ENCODE peak calls at places on chromosomes 16 and 17, in four cellular contexts. One of them, this sample, is unnamed.

GRCh38 chr16:1158456-1159324 is 5.8 kb downstream of the CACNA1H start:
- DNase-seq in K562: peak
- DNase-seq in mesenchymal stem cell: no peak
- DNase-seq in Peyer's patch: no peak
- DNase-seq in this sample: no peak

GRCh38 chr17:4789951-4790704 is 1.4 kb downstream of the GLTPD2 start:
- DNase-seq in K562: peak
- DNase-seq in mesenchymal stem cell: peak
- DNase-seq in Peyer's patch: peak
- DNase-seq in this sample: peak

GRCh38 chr17:66398059-66398458 is 95.6 kb downstream of the PRKCA start:
- DNase-seq in K562: no peak
- DNase-seq in mesenchymal stem cell: no peak
- DNase-seq in Peyer's patch: peak
- DNase-seq in this sample: no peak

GRCh38 chr16:81456523-81457325 is 12.1 kb downstream of the CMIP start:
- DNase-seq in K562: no peak
- DNase-seq in mesenchymal stem cell: no peak
- DNase-seq in Peyer's patch: peak
- DNase-seq in this sample: no peak

GRCh38 chr17:20961551-20961950 is 81.3 kb downstream of the USP22 start:
- DNase-seq in K562: no peak
- DNase-seq in mesenchymal stem cell: peak
- DNase-seq in Peyer's patch: no peak
- DNase-seq in this sample: no peak

GRCh38 chr16:81466351-81466960 is 21.8 kb downstream of the CMIP start:
- DNase-seq in K562: no peak
- DNase-seq in mesenchymal stem cell: no peak
- DNase-seq in Peyer's patch: no peak
- DNase-seq in this sample: no peak

GRCh38 chr16:75714661-75715060 is 11.6 kb downstream of the CPHXL start:
- DNase-seq in K562: no peak
- DNase-seq in mesenchymal stem cell: no peak
- DNase-seq in Peyer's patch: no peak
- DNase-seq in this sample: no peak

GRCh38 chr16:15484662-15485061 is 50.3 kb downstream of the BMERB1 start:
- DNase-seq in K562: no peak
- DNase-seq in mesenchymal stem cell: peak
- DNase-seq in Peyer's patch: no peak
- DNase-seq in this sample: no peak

GRCh38 chr17:17690156-17690737 is 9.0 kb downstream of the RAI1 start:
- DNase-seq in K562: no peak
- DNase-seq in mesenchymal stem cell: no peak
- DNase-seq in Peyer's patch: no peak
- DNase-seq in this sample: no peak

DNA sequence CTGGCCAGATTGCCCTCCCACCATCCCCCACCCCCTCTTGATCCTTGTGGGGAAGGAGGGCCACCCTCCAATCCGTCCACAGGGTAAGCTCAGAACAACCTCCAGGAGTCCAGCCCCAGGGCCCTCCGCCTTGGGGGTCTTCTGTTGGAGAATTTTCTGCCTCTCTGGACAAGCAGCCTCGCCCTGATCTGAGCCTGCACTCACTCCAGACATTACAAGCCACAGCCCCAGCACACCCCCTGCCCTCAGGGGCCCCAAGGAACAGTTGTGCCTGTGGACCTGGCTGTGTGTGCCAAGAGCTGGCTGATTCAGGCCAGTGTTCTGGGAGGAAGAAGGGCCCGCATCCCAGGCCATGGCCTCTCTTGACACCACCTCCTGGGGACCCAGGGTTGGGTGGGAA is 466 bp upstream of the ARHGAP27 start:
- DNase-seq in K562: no peak
- DNase-seq in mesenchymal stem cell: no peak
- DNase-seq in Peyer's patch: no peak
- DNase-seq in this sample: no peak
- H3K27ac ChIP-seq in K562: no peak
- H3K27ac ChIP-seq in mesenchymal stem cell: no peak
- H3K27ac ChIP-seq in Peyer's patch: no peak
- H3K27ac ChIP-seq in this sample: peak

GRCh38 chr17:15943971-15944719 is 785 bp upstream of the ADORA2B start:
- DNase-seq in K562: no peak
- DNase-seq in mesenchymal stem cell: peak
- DNase-seq in Peyer's patch: no peak
- DNase-seq in this sample: no peak
- H3K4me3 ChIP-seq in K562: peak
- H3K4me3 ChIP-seq in mesenchymal stem cell: peak
- H3K4me3 ChIP-seq in Peyer's patch: peak
- H3K4me3 ChIP-seq in this sample: peak

DNA sequence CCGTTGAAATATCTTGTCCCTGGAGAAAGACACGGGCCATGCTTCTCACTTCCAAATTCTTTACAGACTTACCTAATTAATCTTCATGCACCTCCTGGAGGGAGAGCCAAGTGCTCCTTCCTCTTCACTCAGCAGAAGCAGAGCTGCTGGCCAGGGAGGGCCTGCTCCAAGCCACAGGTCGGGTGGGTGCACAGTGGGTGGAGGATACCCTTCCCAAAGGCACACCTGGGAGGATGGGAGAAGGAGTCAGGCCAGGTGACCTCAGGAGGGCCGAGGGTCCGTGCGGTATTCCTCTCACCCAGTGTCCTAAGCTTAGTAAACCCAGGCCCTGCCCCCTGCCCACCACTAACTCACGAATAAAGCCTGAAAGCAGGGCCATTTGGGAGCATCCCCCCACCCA is 171.3 kb upstream of the RPL38 start:
- DNase-seq in K562: no peak
- DNase-seq in mesenchymal stem cell: no peak
- DNase-seq in Peyer's patch: no peak
- DNase-seq in this sample: no peak
- H3K27ac ChIP-seq in K562: no peak
- H3K27ac ChIP-seq in mesenchymal stem cell: no peak
- H3K27ac ChIP-seq in Peyer's patch: no peak
- H3K27ac ChIP-seq in this sample: no peak

GRCh38 chr17:82267575-82268379 is 5.7 kb downstream of the CSNK1D start:
- DNase-seq in K562: no peak
- DNase-seq in mesenchymal stem cell: peak
- DNase-seq in Peyer's patch: peak
- DNase-seq in this sample: peak
- H3K4me3 ChIP-seq in K562: no peak
- H3K4me3 ChIP-seq in mesenchymal stem cell: peak
- H3K4me3 ChIP-seq in Peyer's patch: peak
- H3K4me3 ChIP-seq in this sample: peak

DNA sequence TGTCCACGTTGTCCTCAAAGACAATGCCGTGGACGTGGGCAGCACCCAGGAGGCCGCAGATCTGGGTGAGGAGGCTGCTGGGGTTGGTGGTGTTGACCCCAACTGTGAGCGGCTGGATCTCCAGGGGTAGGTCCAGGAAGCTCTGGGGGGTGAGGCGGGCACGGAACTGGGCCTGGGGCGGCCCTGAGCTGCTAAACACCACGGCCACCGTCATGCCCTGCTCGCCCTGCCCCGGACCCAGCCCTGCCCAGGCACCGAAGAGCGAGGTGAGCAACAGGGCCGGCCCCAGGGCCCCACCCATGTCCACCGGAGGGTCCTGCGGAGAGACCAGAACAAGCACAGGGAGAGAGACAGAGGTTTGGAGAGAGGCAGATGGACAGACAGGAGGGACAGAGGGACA is 4.9 kb downstream of the GRIN2C start:
- DNase-seq in K562: no peak
- DNase-seq in mesenchymal stem cell: no peak
- DNase-seq in Peyer's patch: no peak
- DNase-seq in this sample: no peak
- H3K27ac ChIP-seq in K562: no peak
- H3K27ac ChIP-seq in mesenchymal stem cell: no peak
- H3K27ac ChIP-seq in Peyer's patch: no peak
- H3K27ac ChIP-seq in this sample: no peak